ENCODE peak calls at places on chromosomes 11 and 22, in four cellular contexts. N is MV-4-11, A is GM04504, W is iPS DF 19.7. S is an unnamed sample.

GRCh38 chr22:24466831-24467249 is 28.3 kb upstream of the UPB1 start:
- DNase-seq in N (peak), A (peak), W (no peak), S (no peak)

GRCh38 chr11:122850076-122850631 is 11.9 kb downstream of the CRTAM start:
- DNase-seq in N (peak), A (no peak), W (no peak), S (no peak)

GRCh38 chr22:39135092-39135896 is 17.2 kb downstream of the CBX7 start:
- DNase-seq in N (no peak), A (no peak), W (no peak), S (no peak)

GRCh38 chr11:78201096-78201495 is 12.4 kb downstream of the USP35 start:
- DNase-seq in N (no peak), A (no peak), W (no peak), S (no peak)

GRCh38 chr11:16785520-16786128 is 47.2 kb downstream of the C11orf58 start:
- DNase-seq in N (peak), A (peak), W (peak), S (peak)

GRCh38 chr11:72242141-72242540 is 1.8 kb downstream of the PHOX2A start:
- DNase-seq in N (no peak), A (no peak), W (no peak), S (no peak)

GRCh38 chr11:63917685-63918523 is 940 bp upstream of the RCOR2 start:
- DNase-seq in N (peak), A (no peak), W (no peak), S (peak)

GRCh38 chr11:657691-658126 is 20.6 kb downstream of the DRD4 start:
- DNase-seq in N (no peak), A (no peak), W (no peak), S (no peak)

GRCh38 chr11:8604078-8604723 is 10.2 kb upstream of the STK33 start:
- DNase-seq in N (peak), A (peak), W (no peak), S (no peak)

GRCh38 chr11:28257761-28258160 is 149.6 kb downstream of the METTL15 start:
- DNase-seq in N (no peak), A (no peak), W (no peak), S (no peak)

GRCh38 chr11:98616256-98616655 is 404.5 kb upstream of the CNTN5 start:
- DNase-seq in N (no peak), A (no peak), W (no peak), S (no peak)

GRCh38 chr11:36403661-36404060 is 106.4 kb downstream of the TRAF6 start:
- DNase-seq in N (no peak), A (no peak), W (no peak), S (no peak)

GRCh38 chr11:101126551-101127347 is 2.9 kb downstream of the PGR start:
- DNase-seq in N (no peak), A (no peak), W (no peak), S (peak)

GRCh38 chr22:32531228-32531627 is 56.6 kb downstream of the FBXO7 start:
- DNase-seq in N (no peak), A (no peak), W (no peak), S (no peak)

GRCh38 chr22:27489265-27489675 is 312.3 kb downstream of the MN1 start:
- DNase-seq in N (no peak), A (no peak), W (no peak), S (no peak)

GRCh38 chr22:20610243-20610686 is 102.9 kb downstream of the MED15 start:
- DNase-seq in N (no peak), A (no peak), W (no peak), S (no peak)

GRCh38 chr11:76201672-76202412 is 4.5 kb downstream of the WNT11 start:
- DNase-seq in N (no peak), A (no peak), W (no peak), S (no peak)

GRCh38 chr11:44823006-44823405 is 96.2 kb downstream of the TSPAN18 start:
- DNase-seq in N (no peak), A (no peak), W (no peak), S (no peak)

GRCh38 chr11:783581-784015 is 6.3 kb downstream of the CEND1 start:
- DNase-seq in N (no peak), A (peak), W (peak), S (peak)

GRCh38 chr11:63880031-63880841 is 36.7 kb downstream of the RCOR2 start:
- DNase-seq in N (no peak), A (peak), W (no peak), S (peak)

GRCh38 chr11:97739892-97740782 is 1280.6 kb upstream of the CNTN5 start:
- DNase-seq in N (peak), A (no peak), W (no peak), S (no peak)

GRCh38 chr22:30422481-30423295 is 2.9 kb upstream of the MTFP1 start:
- DNase-seq in N (peak), A (peak), W (no peak), S (no peak)

GRCh38 chr11:250740-251299 is 14.0 kb downstream of the PSMD13 start:
- DNase-seq in N (peak), A (no peak), W (no peak), S (no peak)

GRCh38 chr22:37549704-37550059 is 10.6 kb upstream of the CDC42EP1 start:
- DNase-seq in N (no peak), A (no peak), W (no peak), S (peak)

GRCh38 chr11:19660076-19660475 is 52.6 kb upstream of the NAV2 start:
- DNase-seq in N (no peak), A (no peak), W (no peak), S (no peak)

GRCh38 chr11:2989551-2989950 is 2.6 kb downstream of the NAP1L4 start:
- DNase-seq in N (no peak), A (no peak), W (no peak), S (no peak)

GRCh38 chr11:70526116-70527045 is 128.1 kb downstream of the CTTN start:
- DNase-seq in N (no peak), A (no peak), W (no peak), S (no peak)

GRCh38 chr11:12319734-12320387 is 57.5 kb upstream of the PARVA start:
- DNase-seq in N (no peak), A (no peak), W (no peak), S (no peak)

GRCh38 chr11:73141031-73141308 is 1.1 kb downstream of the FCHSD2 start:
- DNase-seq in N (no peak), A (no peak), W (no peak), S (no peak)

GRCh38 chr11:125376117-125376516 is 119.9 kb downstream of the FEZ1 start:
- DNase-seq in N (no peak), A (no peak), W (no peak), S (peak)

GRCh38 chr11:110606415-110606814 is 105.8 kb downstream of the ARHGAP20 start:
- DNase-seq in N (no peak), A (no peak), W (no peak), S (no peak)

GRCh38 chr11:127649071-127649470 is 648.5 kb upstream of the KIRREL3 start:
- DNase-seq in N (no peak), A (no peak), W (no peak), S (no peak)

GRCh38 chr11:12802418-12803085 is 128.3 kb downstream of the TEAD1 start:
- DNase-seq in N (no peak), A (no peak), W (no peak), S (no peak)

GRCh38 chr11:26944866-26945664 is 48.8 kb upstream of the FIBIN start:
- DNase-seq in N (no peak), A (peak), W (no peak), S (no peak)

S was measured in putamen.